ENCODE peak calls at places on chromosome 19, in eight cellular contexts. Z is stimulated activated CD4-positive, alpha-beta T cell treated with anti-CD3 and anti-CD28 coated beads, TNF-alpha, amount 100 ng/mL, for 24 hours; N is stimulated activated CD8-positive, alpha-beta memory T cell treated with anti-CD3 and anti-CD28 coated beads, Interleukin-4, amount 100 ng/mL, for 1 hour; P is ovary; A is NCI-H1105; Q is AG08396; M is activated T-cell treated with anti-CD3 and anti-CD28 coated beads, Interleukin-2, amount 50 U/mL, for 4 hours; X is choroid plexus epithelial cell. O is an unnamed sample.

GRCh38 chr19:58181902-58182576 is 822 bp upstream of the ZNF274 start:
- DNase-seq in Z (peak), N (peak), P (peak), A (no peak), Q (no peak), M (peak), X (peak), O (no peak)

GRCh38 chr19:7888145-7888825 is at the start of gene LRRC8E:
- DNase-seq in Z (peak), N (peak), P (peak), A (no peak), Q (peak), M (peak), X (peak), O (peak)

GRCh38 chr19:681638-682037 is 5.4 kb downstream of the FSTL3 start:
- DNase-seq in Z (no peak), N (no peak), P (no peak), A (no peak), Q (no peak), M (no peak), X (no peak), O (no peak)

GRCh38 chr19:46392252-46392801 is 21.0 kb downstream of the CCDC8 start:
- DNase-seq in Z (no peak), N (no peak), P (peak), A (no peak), Q (peak), M (no peak), X (peak), O (peak)

GRCh38 chr19:17021793-17022590 is 4.6 kb downstream of the CPAMD8 start:
- DNase-seq in Z (no peak), N (no peak), P (no peak), A (no peak), Q (no peak), M (no peak), X (peak), O (peak)

GRCh38 chr19:35513231-35513974 is at the start of gene DMKN:
- DNase-seq in Z (no peak), N (no peak), P (no peak), A (no peak), Q (peak), M (no peak), X (peak), O (peak)

GRCh38 chr19:46861691-46862503 is 1.1 kb downstream of the ARHGAP35 start:
- DNase-seq in Z (no peak), N (no peak), P (no peak), A (peak), Q (no peak), M (no peak), X (no peak), O (no peak)

GRCh38 chr19:47322048-47322447 is 9.9 kb upstream of the C5AR2 start:
- DNase-seq in Z (no peak), N (no peak), P (no peak), A (no peak), Q (no peak), M (no peak), X (no peak), O (no peak)

GRCh38 chr19:4136680-4137088 is 12.8 kb upstream of the MAP2K2 start:
- DNase-seq in Z (no peak), N (no peak), P (no peak), A (no peak), Q (no peak), M (no peak), X (no peak), O (no peak)

GRCh38 chr19:47540748-47541147 is 25.9 kb upstream of the NAPA start:
- DNase-seq in Z (no peak), N (no peak), P (no peak), A (no peak), Q (peak), M (no peak), X (peak), O (peak)

GRCh38 chr19:1082165-1082927 is 12.8 kb downstream of the POLR2E start:
- DNase-seq in Z (peak), N (peak), P (peak), A (peak), Q (peak), M (peak), X (peak), O (no peak)

GRCh38 chr19:18205180-18205915 is 1.5 kb upstream of the RAB3A start:
- DNase-seq in Z (peak), N (peak), P (peak), A (peak), Q (peak), M (peak), X (peak), O (peak)

GRCh38 chr19:14479985-14480694 is 5.0 kb upstream of the PTGER1 start:
- DNase-seq in Z (peak), N (peak), P (no peak), A (no peak), Q (peak), M (peak), X (peak), O (peak)

GRCh38 chr19:1089891-1090290 is 5.3 kb downstream of the POLR2E start:
- DNase-seq in Z (no peak), N (no peak), P (no peak), A (no peak), Q (no peak), M (no peak), X (no peak), O (no peak)

GRCh38 chr19:49678970-49679831 is 2.1 kb downstream of the PRMT1 start:
- DNase-seq in Z (no peak), N (no peak), P (no peak), A (no peak), Q (no peak), M (no peak), X (no peak), O (no peak)

GRCh38 chr19:40650749-40651305 is 39.6 kb downstream of the NUMBL start:
- DNase-seq in Z (no peak), N (no peak), P (no peak), A (no peak), Q (peak), M (no peak), X (peak), O (peak)

GRCh38 chr19:28377077-28377476 is 835.9 kb downstream of the UQCRFS1 start:
- DNase-seq in Z (no peak), N (no peak), P (no peak), A (no peak), Q (no peak), M (no peak), X (peak), O (no peak)

GRCh38 chr19:56189785-56190184 is 7.8 kb downstream of the ZSCAN5B start:
- DNase-seq in Z (no peak), N (no peak), P (no peak), A (no peak), Q (no peak), M (no peak), X (no peak), O (no peak)

GRCh38 chr19:19602136-19602712 is 16.3 kb downstream of the PBX4 start:
- DNase-seq in Z (no peak), N (no peak), P (no peak), A (no peak), Q (no peak), M (peak), X (no peak), O (no peak)

GRCh38 chr19:583198-583967 is 6.3 kb upstream of the HCN2 start:
- DNase-seq in Z (no peak), N (no peak), P (no peak), A (no peak), Q (no peak), M (no peak), X (no peak), O (no peak)

GRCh38 chr19:43804443-43804842 is 2.2 kb upstream of the LYPD5 start:
- DNase-seq in Z (no peak), N (no peak), P (no peak), A (no peak), Q (no peak), M (no peak), X (no peak), O (no peak)